ENCODE peak calls at places on chromosomes 12 and 14, in ten cellular contexts. C, E, G, D, I, V, N, U, M and A are unnamed samples.

GRCh38 chr14:98144964-98145363 is 1127.0 kb downstream of the BCL11B start:
- DNase-seq in C (no peak), E (no peak), G (no peak), D (peak), I (no peak), V (peak), N (no peak), U (no peak), M (no peak), A (no peak)

GRCh38 chr12:48197967-48198618 is 5.0 kb downstream of the OR10AD1 start:
- DNase-seq in C (peak), E (peak), G (no peak), D (peak), I (peak), V (peak), N (peak), U (peak), M (peak), A (peak)

GRCh38 chr14:81384900-81385299 is 15.2 kb downstream of the STON2 start:
- DNase-seq in C (no peak), E (no peak), G (no peak), D (peak), I (no peak), V (no peak), N (no peak), U (peak), M (no peak), A (peak)

GRCh38 chr14:64705406-64706118 is 1.3 kb downstream of the PLEKHG3 start:
- DNase-seq in C (no peak), E (peak), G (no peak), D (no peak), I (peak), V (no peak), N (no peak), U (peak), M (peak), A (peak)

GRCh38 chr12:132729541-132730320 is 19.1 kb downstream of the PGAM5 start:
- DNase-seq in C (no peak), E (no peak), G (no peak), D (no peak), I (peak), V (no peak), N (no peak), U (no peak), M (no peak), A (no peak)

GRCh38 chr14:38790916-38791315 is 312.1 kb downstream of the SEC23A start:
- DNase-seq in C (no peak), E (no peak), G (no peak), D (peak), I (no peak), V (peak), N (no peak), U (no peak), M (no peak), A (no peak)

GRCh38 chr12:51323966-51324895 is at the start of gene BIN2:
- DNase-seq in C (no peak), E (no peak), G (no peak), D (no peak), I (peak), V (no peak), N (no peak), U (no peak), M (peak), A (no peak)

GRCh38 chr14:64444984-64445845 is 20.1 kb upstream of the AKAP5 start:
- DNase-seq in C (no peak), E (no peak), G (no peak), D (peak), I (no peak), V (no peak), N (peak), U (no peak), M (peak), A (peak)

GRCh38 chr14:95196268-95196667 is 38.9 kb upstream of the DICER1 start:
- DNase-seq in C (no peak), E (no peak), G (peak), D (no peak), I (no peak), V (no peak), N (no peak), U (no peak), M (peak), A (peak)

GRCh38 chr14:99479903-99480855 is 480 bp downstream of the SETD3 start:
- DNase-seq in C (peak), E (peak), G (peak), D (peak), I (peak), V (peak), N (peak), U (peak), M (peak), A (peak)

GRCh38 chr14:67358914-67359313 is 690 bp downstream of the ATP6V1D start:
- DNase-seq in C (no peak), E (no peak), G (no peak), D (no peak), I (no peak), V (no peak), N (no peak), U (peak), M (no peak), A (peak)

GRCh38 chr12:44525806-44526654 is 350.1 kb downstream of the NELL2 start:
- DNase-seq in C (no peak), E (no peak), G (peak), D (no peak), I (no peak), V (no peak), N (no peak), U (no peak), M (no peak), A (peak)

GRCh38 chr14:61493239-61493638 is 171.9 kb downstream of the PRKCH start:
- DNase-seq in C (no peak), E (no peak), G (no peak), D (peak), I (no peak), V (peak), N (peak), U (no peak), M (no peak), A (no peak)

GRCh38 chr12:54019924-54020586 is 8.2 kb upstream of the HOXC6 start:
- DNase-seq in C (no peak), E (no peak), G (no peak), D (no peak), I (no peak), V (no peak), N (no peak), U (no peak), M (no peak), A (peak)

GRCh38 chr12:132219323-132219722 is 75.1 kb downstream of the NOC4L start:
- DNase-seq in C (no peak), E (no peak), G (no peak), D (no peak), I (peak), V (no peak), N (no peak), U (peak), M (no peak), A (no peak)

GRCh38 chr12:92675092-92675865 is 27.5 kb upstream of the PLEKHG7 start:
- DNase-seq in C (no peak), E (no peak), G (no peak), D (no peak), I (no peak), V (no peak), N (no peak), U (no peak), M (peak), A (no peak)

GRCh38 chr12:5318874-5319273 is 113.0 kb upstream of the NTF3 start:
- DNase-seq in C (no peak), E (no peak), G (no peak), D (peak), I (no peak), V (peak), N (peak), U (no peak), M (no peak), A (no peak)

GRCh38 chr12:124578445-124578844 is 11.0 kb upstream of the NCOR2 start:
- DNase-seq in C (no peak), E (no peak), G (no peak), D (no peak), I (no peak), V (no peak), N (no peak), U (no peak), M (no peak), A (no peak)

GRCh38 chr14:75018684-75019083 is 16.0 kb downstream of the EIF2B2 start:
- DNase-seq in C (peak), E (no peak), G (no peak), D (no peak), I (no peak), V (no peak), N (no peak), U (no peak), M (no peak), A (peak)

GRCh38 chr12:20183563-20183962 is 184.8 kb upstream of the PDE3A start:
- DNase-seq in C (no peak), E (no peak), G (peak), D (no peak), I (no peak), V (no peak), N (no peak), U (no peak), M (no peak), A (no peak)

GRCh38 chr12:121224591-121224990 is 14.7 kb downstream of the P2RX4 start:
- DNase-seq in C (no peak), E (no peak), G (no peak), D (no peak), I (no peak), V (no peak), N (no peak), U (no peak), M (peak), A (no peak)

GRCh38 chr14:34258318-34258717 is 203.7 kb downstream of the SPTSSA start:
- DNase-seq in C (no peak), E (no peak), G (no peak), D (no peak), I (no peak), V (no peak), N (no peak), U (no peak), M (no peak), A (no peak)

GRCh38 chr14:94138256-94138655 is 8.9 kb upstream of the IFI27L2 start:
- DNase-seq in C (no peak), E (no peak), G (no peak), D (no peak), I (no peak), V (no peak), N (no peak), U (no peak), M (no peak), A (no peak)

GRCh38 chr14:50521912-50522341 is 10.4 kb downstream of the MAP4K5 start:
- DNase-seq in C (no peak), E (no peak), G (no peak), D (no peak), I (no peak), V (no peak), N (no peak), U (no peak), M (peak), A (no peak)

GRCh38 chr12:20282411-20282810 is 85.9 kb upstream of the PDE3A start:
- DNase-seq in C (no peak), E (no peak), G (no peak), D (no peak), I (no peak), V (no peak), N (no peak), U (no peak), M (no peak), A (no peak)

GRCh38 chr14:102993523-102993922 is 63.8 kb downstream of the CDC42BPB start:
- DNase-seq in C (peak), E (no peak), G (peak), D (peak), I (no peak), V (peak), N (peak), U (no peak), M (no peak), A (no peak)

GRCh38 chr12:67034110-67034879 is 234.9 kb upstream of the CAND1 start:
- DNase-seq in C (peak), E (peak), G (no peak), D (no peak), I (no peak), V (no peak), N (no peak), U (no peak), M (peak), A (no peak)

GRCh38 chr14:62674833-62675232 is 370.4 kb downstream of the KCNH5 start:
- DNase-seq in C (no peak), E (no peak), G (peak), D (no peak), I (no peak), V (no peak), N (no peak), U (no peak), M (no peak), A (no peak)

GRCh38 chr12:47808049-47808448 is 11.7 kb downstream of the HDAC7 start:
- DNase-seq in C (no peak), E (no peak), G (no peak), D (no peak), I (peak), V (no peak), N (no peak), U (peak), M (peak), A (peak)

GRCh38 chr14:104601786-104602185 is 2.8 kb downstream of the TMEM179 start:
- DNase-seq in C (no peak), E (peak), G (no peak), D (peak), I (no peak), V (peak), N (no peak), U (peak), M (no peak), A (peak)

GRCh38 chr12:123056053-123056452 is 75.6 kb downstream of the ARL6IP4 start:
- DNase-seq in C (peak), E (no peak), G (no peak), D (peak), I (no peak), V (no peak), N (no peak), U (no peak), M (no peak), A (no peak)

GRCh38 chr12:54420766-54421144 is 1.7 kb upstream of the ITGA5 start:
- DNase-seq in C (no peak), E (no peak), G (no peak), D (no peak), I (peak), V (no peak), N (no peak), U (no peak), M (no peak), A (no peak)

GRCh38 chr14:72555609-72556000 is 338.3 kb downstream of the DPF3 start:
- DNase-seq in C (no peak), E (no peak), G (no peak), D (no peak), I (no peak), V (no peak), N (no peak), U (no peak), M (no peak), A (no peak)

GRCh38 chr12:46523863-46524770 is 151.5 kb upstream of the SLC38A2 start:
- DNase-seq in C (no peak), E (peak), G (no peak), D (peak), I (no peak), V (peak), N (peak), U (no peak), M (peak), A (peak)

GRCh38 chr14:104384776-104385071 is 194.8 kb upstream of the C14orf180 start:
- DNase-seq in C (no peak), E (peak), G (no peak), D (no peak), I (no peak), V (no peak), N (no peak), U (no peak), M (no peak), A (no peak)